ENCODE peak calls at places on chromosomes 16 and 17, in seven cellular contexts. P, Y, X, R, N, S and E are unnamed samples.

GRCh38 chr16:22139008-22139407 is 23.3 kb upstream of the SDR42E2 start:
- DNase-seq in P (no peak), Y (no peak), X (no peak), R (no peak), N (no peak), S (peak), E (no peak)

GRCh38 chr17:72184805-72185204 is 64.0 kb downstream of the SOX9 start:
- DNase-seq in P (no peak), Y (no peak), X (no peak), R (peak), N (no peak), S (no peak), E (no peak)

GRCh38 chr16:56519459-56520250 is at the start of gene BBS2:
- DNase-seq in P (peak), Y (peak), X (peak), R (peak), N (peak), S (peak), E (peak)

GRCh38 chr17:68993112-68993511 is 37.9 kb upstream of the ABCA8 start:
- DNase-seq in P (no peak), Y (no peak), X (no peak), R (peak), N (peak), S (no peak), E (no peak)

GRCh38 chr17:51046527-51047384 is 73.9 kb downstream of the SPAG9 start:
- DNase-seq in P (peak), Y (peak), X (peak), R (peak), N (peak), S (no peak), E (peak)

GRCh38 chr17:76623271-76624146 is 20.0 kb downstream of the ST6GALNAC1 start:
- DNase-seq in P (no peak), Y (peak), X (peak), R (peak), N (peak), S (peak), E (peak)

GRCh38 chr17:73600103-73600871 is 44.0 kb downstream of the SDK2 start:
- DNase-seq in P (no peak), Y (no peak), X (no peak), R (no peak), N (no peak), S (no peak), E (no peak)

GRCh38 chr17:75024686-75025397 is 12.4 kb downstream of the MRPL58 start:
- DNase-seq in P (no peak), Y (no peak), X (no peak), R (no peak), N (no peak), S (no peak), E (no peak)

GRCh38 chr16:2883027-2883846 is at the start of gene FLYWCH2:
- DNase-seq in P (peak), Y (peak), X (peak), R (peak), N (peak), S (peak), E (peak)

GRCh38 chr16:77211880-77212735 is 12.9 kb downstream of the SYCE1L start:
- DNase-seq in P (peak), Y (peak), X (peak), R (no peak), N (peak), S (peak), E (peak)

GRCh38 chr17:49209061-49209571 is 1.3 kb downstream of the GNGT2 start:
- DNase-seq in P (no peak), Y (no peak), X (no peak), R (no peak), N (no peak), S (no peak), E (no peak)

DNA sequence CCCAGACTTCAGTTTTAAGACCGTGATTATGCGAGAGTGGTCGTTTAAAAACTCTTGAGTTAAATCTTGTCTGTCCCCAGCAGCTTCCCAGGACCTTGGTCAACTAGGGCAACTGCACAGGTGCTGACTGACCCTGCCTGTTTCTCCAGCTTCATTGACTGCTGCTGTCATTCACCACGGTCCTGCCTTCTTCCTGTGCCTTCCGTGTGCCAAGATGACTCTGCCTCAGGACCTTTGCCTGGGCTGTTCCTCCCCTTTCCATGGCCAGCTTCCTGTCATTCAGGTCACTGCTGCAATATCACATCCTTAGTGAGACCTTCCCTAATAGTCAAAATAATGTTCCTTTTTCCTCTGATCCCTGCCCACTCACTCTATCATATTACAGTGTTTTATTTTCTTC is 3.9 kb downstream of the KIAA0513 start:
- DNase-seq in P (no peak), Y (no peak), X (no peak), R (no peak), N (no peak), S (no peak), E (no peak)
- H3K4ac ChIP-seq in P (peak), Y (no peak), X (no peak), R (no peak), N (no peak), S (no peak), E (no peak)

GRCh38 chr17:45910667-45911066 is 16.3 kb downstream of the MAPT start:
- DNase-seq in P (no peak), Y (no peak), X (no peak), R (no peak), N (no peak), S (no peak), E (no peak)

GRCh38 chr17:45907720-45908395 is 13.5 kb downstream of the MAPT start:
- DNase-seq in P (no peak), Y (no peak), X (no peak), R (no peak), N (no peak), S (no peak), E (peak)

GRCh38 chr17:45906927-45907622 is 12.7 kb downstream of the MAPT start:
- DNase-seq in P (no peak), Y (no peak), X (no peak), R (no peak), N (no peak), S (no peak), E (no peak)

GRCh38 chr17:45908935-45909334 is 14.6 kb downstream of the MAPT start:
- DNase-seq in P (no peak), Y (no peak), X (no peak), R (no peak), N (no peak), S (no peak), E (peak)

GRCh38 chr17:45908460-45908859 is 14.1 kb downstream of the MAPT start:
- DNase-seq in P (no peak), Y (no peak), X (no peak), R (no peak), N (no peak), S (no peak), E (peak)
- H3K4ac ChIP-seq in P (no peak), Y (no peak), X (no peak), R (no peak), N (no peak), S (no peak), E (no peak)

GRCh38 chr16:4987580-4988374 is 29.6 kb downstream of the SEC14L5 start:
- DNase-seq in P (no peak), Y (no peak), X (peak), R (no peak), N (no peak), S (no peak), E (peak)
- H3K4ac ChIP-seq in P (peak), Y (no peak), X (no peak), R (no peak), N (no peak), S (no peak), E (no peak)

DNA sequence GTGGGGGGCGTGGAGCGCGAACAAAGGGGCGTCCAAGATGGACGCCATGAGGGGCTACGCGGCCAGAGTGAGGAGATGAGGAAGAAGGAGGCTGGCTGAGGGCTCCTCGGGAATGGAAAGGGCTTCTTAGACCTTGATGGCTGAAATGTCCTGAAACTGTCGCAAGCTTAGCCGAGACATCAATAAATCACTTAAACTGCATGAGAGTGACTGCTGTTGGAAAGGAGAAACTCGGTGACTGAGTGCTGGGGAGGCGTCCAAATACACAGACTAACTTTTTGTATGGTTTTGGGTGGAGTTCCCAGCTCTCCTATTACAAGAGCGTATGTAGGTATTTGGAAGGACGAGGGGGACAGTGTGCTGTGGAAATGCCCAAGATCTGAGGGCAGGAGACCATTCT is 1.3 kb upstream of the GEMIN4 start:
- DNase-seq in P (no peak), Y (no peak), X (no peak), R (no peak), N (no peak), S (no peak), E (no peak)
- H3K4ac ChIP-seq in P (no peak), Y (no peak), X (no peak), R (no peak), N (no peak), S (no peak), E (no peak)

DNA sequence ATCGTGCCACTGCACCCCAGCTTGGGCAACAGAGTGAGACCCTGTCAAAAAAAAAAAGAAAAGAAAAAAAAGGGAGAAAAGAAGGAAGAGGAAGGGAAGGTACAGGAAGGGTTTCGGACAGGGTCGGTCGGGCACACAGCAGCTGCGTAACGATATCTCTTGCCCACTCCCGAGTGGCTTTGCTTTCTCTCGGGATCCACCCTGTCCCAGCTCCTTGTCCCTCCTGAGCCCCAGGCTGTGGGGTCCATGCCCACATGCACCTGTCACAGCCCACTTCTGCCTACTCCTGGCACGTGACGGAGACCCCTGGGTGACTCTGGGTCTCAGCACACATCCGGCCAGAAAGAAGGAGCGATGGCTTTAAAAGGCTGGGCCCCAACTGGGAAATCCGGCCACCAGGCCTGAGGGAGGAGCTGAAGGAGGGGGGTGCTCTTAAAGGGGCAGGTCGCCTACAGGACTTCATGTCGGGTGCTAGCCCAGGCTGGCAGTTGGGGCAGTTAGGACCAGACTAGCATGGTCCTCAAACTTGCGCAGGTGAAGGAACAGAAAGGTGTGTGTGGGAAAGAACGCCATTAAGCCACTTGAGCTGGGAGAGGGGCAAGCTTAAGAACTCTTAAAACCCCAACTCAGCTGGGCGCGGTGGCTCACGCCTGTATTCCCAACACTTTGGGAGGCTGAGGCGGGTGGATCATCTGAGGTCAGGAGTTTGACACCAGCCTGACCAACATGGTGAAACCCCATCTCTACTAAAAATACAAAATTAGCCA is at the start of gene GHDC:
- DNase-seq in P (no peak), Y (peak), X (peak), R (peak), N (peak), S (peak), E (peak)
- H3K4ac ChIP-seq in P (peak), Y (no peak), X (no peak), R (peak), N (peak), S (no peak), E (no peak)

GRCh38 chr16:74760007-74760767 is 14.4 kb downstream of the FA2H start:
- DNase-seq in P (no peak), Y (no peak), X (no peak), R (peak), N (peak), S (no peak), E (no peak)
- H3K4ac ChIP-seq in P (no peak), Y (no peak), X (no peak), R (no peak), N (no peak), S (no peak), E (no peak)